ENCODE peak calls at places on chromosomes 11 and 22, in eight cellular contexts. F is NCI-H1092; S is stimulated activated CD8-positive, alpha-beta memory T cell treated with anti-CD3 and anti-CD28 coated beads, Interleukin-7, amount 100 ng/mL, for 48 hours; J is AG09309; N is anterior cingulate cortex; M is EH; R is pons; Y is lower lobe of right lung. I is an unnamed sample.

GRCh38 chr11:2314525-2315394 is 12.9 kb downstream of the TSPAN32 start:
- DNase-seq in F (peak), S (no peak), J (no peak), N (peak), M (peak), R (peak), Y (peak), I (peak)

GRCh38 chr22:32480238-32480637 is 5.6 kb downstream of the FBXO7 start:
- DNase-seq in F (no peak), S (no peak), J (no peak), N (no peak), M (no peak), R (no peak), Y (no peak), I (no peak)

GRCh38 chr11:119584193-119585037 is 144.6 kb downstream of the NECTIN1 start:
- DNase-seq in F (peak), S (no peak), J (peak), N (no peak), M (peak), R (peak), Y (peak), I (peak)

GRCh38 chr11:116512841-116513240 is 259.9 kb downstream of the BUD13 start:
- DNase-seq in F (no peak), S (no peak), J (no peak), N (no peak), M (no peak), R (no peak), Y (no peak), I (no peak)

GRCh38 chr11:8294251-8294935 is 30.7 kb upstream of the LMO1 start:
- DNase-seq in F (no peak), S (no peak), J (no peak), N (no peak), M (no peak), R (no peak), Y (no peak), I (no peak)

GRCh38 chr22:28426346-28427132 is 253.1 kb downstream of the TTC28 start:
- DNase-seq in F (no peak), S (no peak), J (no peak), N (no peak), M (peak), R (no peak), Y (no peak), I (no peak)

GRCh38 chr11:2217211-2218081 is 45.8 kb upstream of the TH start:
- DNase-seq in F (no peak), S (no peak), J (no peak), N (no peak), M (no peak), R (no peak), Y (peak), I (no peak)

GRCh38 chr22:41377846-41378245 is 3.9 kb upstream of the TEF start:
- DNase-seq in F (no peak), S (no peak), J (no peak), N (no peak), M (no peak), R (no peak), Y (no peak), I (no peak)

GRCh38 chr22:35910926-35911325 is 117.7 kb downstream of the RBFOX2 start:
- DNase-seq in F (no peak), S (no peak), J (no peak), N (no peak), M (no peak), R (no peak), Y (no peak), I (no peak)

GRCh38 chr11:112555491-112556364 is 295.1 kb upstream of the PLET1 start:
- DNase-seq in F (peak), S (peak), J (no peak), N (peak), M (peak), R (peak), Y (peak), I (no peak)

GRCh38 chr11:14455648-14456430 is 43.8 kb downstream of the COPB1 start:
- DNase-seq in F (no peak), S (no peak), J (no peak), N (no peak), M (no peak), R (peak), Y (no peak), I (no peak)

GRCh38 chr22:27456696-27457503 is 344.7 kb downstream of the MN1 start:
- DNase-seq in F (no peak), S (no peak), J (no peak), N (no peak), M (peak), R (no peak), Y (no peak), I (no peak)

GRCh38 chr11:11569936-11570491 is 51.8 kb downstream of the GALNT18 start:
- DNase-seq in F (no peak), S (no peak), J (no peak), N (no peak), M (peak), R (peak), Y (peak), I (no peak)